ENCODE peak calls at places on chromosomes 5 and 9, in eight cellular contexts. V, F, D, R, A, L, O and U are unnamed samples.

GRCh38 chr5:160270704-160271103 is 41.4 kb downstream of the FABP6 start:
- DNase-seq in V (peak), F (no peak), D (no peak), R (no peak), A (no peak), L (no peak), O (no peak), U (no peak)

GRCh38 chr5:51582871-51583384 is 199.7 kb downstream of the ISL1 start:
- DNase-seq in V (no peak), F (no peak), D (no peak), R (no peak), A (no peak), L (no peak), O (no peak), U (no peak)

GRCh38 chr9:36566813-36567217 is 5.9 kb upstream of the MELK start:
- DNase-seq in V (peak), F (no peak), D (no peak), R (peak), A (no peak), L (no peak), O (peak), U (peak)

GRCh38 chr5:144549580-144549979 is 378.9 kb downstream of the KCTD16 start:
- DNase-seq in V (no peak), F (no peak), D (peak), R (no peak), A (no peak), L (no peak), O (no peak), U (no peak)

GRCh38 chr9:112112519-112112918 is 62.6 kb downstream of the SUSD1 start:
- DNase-seq in V (no peak), F (no peak), D (peak), R (no peak), A (no peak), L (no peak), O (no peak), U (no peak)

GRCh38 chr9:121992571-121993212 is 100.4 kb downstream of the TTLL11 start:
- DNase-seq in V (peak), F (peak), D (peak), R (peak), A (no peak), L (no peak), O (no peak), U (peak)

GRCh38 chr9:92133949-92134604 is 18.9 kb upstream of the SPTLC1 start:
- DNase-seq in V (peak), F (peak), D (no peak), R (peak), A (peak), L (peak), O (peak), U (peak)

GRCh38 chr5:39021413-39021812 is 52.8 kb downstream of the RICTOR start:
- DNase-seq in V (no peak), F (no peak), D (no peak), R (no peak), A (no peak), L (no peak), O (no peak), U (no peak)

GRCh38 chr9:89525673-89526374 is 27.9 kb upstream of the SEMA4D start:
- DNase-seq in V (no peak), F (no peak), D (no peak), R (peak), A (no peak), L (no peak), O (no peak), U (no peak)